ENCODE peak calls at places on chromosome 16, in seven cellular contexts. C is stimulated activated naive CD8-positive, alpha-beta T cell treated with anti-CD3 and anti-CD28 coated beads, Interleukin-15, amount 100 ng/mL, for 72 hours; W is PC-3; L is pancreas; A is activated naive CD8-positive, alpha-beta T cell treated with anti-CD3 and anti-CD28 coated beads, Interleukin-2, amount 50 U/mL, for 24 hours; P is upper lobe of right lung; B is GM23338. V is an unnamed sample.

GRCh38 chr16:31874354-31875111 is 926 bp downstream of the ZNF267 start:
- ATAC-seq in C (peak; percentile 60), L (peak; percentile 67), P (peak; percentile 58), W (peak; percentile 36), A (peak; percentile 47), B (no peak), V (peak; percentile 79)

GRCh38 chr16:55846598-55847346 is 13.9 kb upstream of the CES1 start:
- ATAC-seq in B (no peak), P (no peak), C (no peak), L (no peak), A (no peak), W (no peak), V (peak; percentile 31)

GRCh38 chr16:2895813-2896212 is 12.8 kb downstream of the FLYWCH2 start:
- ATAC-seq in C (no peak), L (no peak), W (peak; percentile 33), B (no peak), P (no peak), A (no peak), V (no peak)

GRCh38 chr16:20866161-20866772 is 33.9 kb downstream of the DCUN1D3 start:
- ATAC-seq in B (peak; percentile 45), W (peak; percentile 97), A (peak; percentile 52), L (peak; percentile 65), P (peak; percentile 17), C (peak; percentile 49), V (no peak)

GRCh38 chr16:12260647-12261262 is 284.2 kb downstream of the SNX29 start:
- ATAC-seq in P (peak; percentile 58), C (no peak), L (peak; percentile 80), B (peak; percentile 98), A (no peak), W (no peak), V (no peak)

GRCh38 chr16:21720533-21720932 is 56.8 kb downstream of the OTOA start:
- ATAC-seq in B (no peak), A (no peak), L (no peak), C (no peak), W (no peak), P (no peak), V (no peak)

GRCh38 chr16:77789085-77789611 is 784 bp downstream of the VAT1L start:
- ATAC-seq in L (peak; percentile 20), W (no peak), P (peak; percentile 18), A (no peak), C (no peak), B (peak; percentile 28), V (no peak)

GRCh38 chr16:49800876-49801275 is 55.0 kb downstream of the ZNF423 start:
- ATAC-seq in W (no peak), C (no peak), L (no peak), B (no peak), P (no peak), A (peak; percentile 19), V (peak; percentile 37)

GRCh38 chr16:1850981-1851380 is 21.0 kb downstream of the MEIOB start:
- ATAC-seq in A (no peak), P (no peak), B (no peak), C (no peak), L (no peak), W (no peak), V (peak; percentile 8)

GRCh38 chr16:49546059-49546458 is 172.5 kb downstream of the C16orf78 start:
- ATAC-seq in A (no peak), C (no peak), W (no peak), L (no peak), P (no peak), B (no peak), V (no peak)

GRCh38 chr16:871562-872330 is 71.2 kb upstream of the GNG13 start:
- ATAC-seq in W (no peak), P (no peak), B (no peak), A (no peak), L (no peak), C (no peak), V (no peak)

GRCh38 chr16:813204-813915 is 12.8 kb upstream of the GNG13 start:
- ATAC-seq in B (peak; percentile 94), A (peak; percentile 67), L (peak; percentile 88), C (peak; percentile 87), P (peak; percentile 77), W (peak; percentile 74), V (peak; percentile 74)

GRCh38 chr16:66976746-66977145 is 11.6 kb upstream of the CES4A start:
- ATAC-seq in B (no peak), L (no peak), C (no peak), A (no peak), P (no peak), W (no peak), V (no peak)

GRCh38 chr16:19291459-19291858 is 5.9 kb downstream of the CLEC19A start:
- ATAC-seq in W (no peak), A (no peak), B (peak; percentile 27), P (no peak), C (no peak), L (peak; percentile 25), V (no peak)

GRCh38 chr16:79482011-79482410 is 118.5 kb downstream of the MAF start:
- ATAC-seq in L (peak; percentile 65), A (no peak), P (peak; percentile 11), B (no peak), C (no peak), W (no peak), V (no peak)

GRCh38 chr16:14672403-14672971 is 21.6 kb downstream of the PLA2G10 start:
- ATAC-seq in W (peak; percentile 35), L (peak; percentile 60), C (peak; percentile 61), P (peak; percentile 87), B (no peak), A (peak; percentile 46), V (peak; percentile 78)

GRCh38 chr16:7921360-7921759 is 588.7 kb downstream of the RBFOX1 start:
- ATAC-seq in B (peak; percentile 82), L (no peak), W (no peak), C (no peak), A (no peak), P (no peak), V (no peak)

GRCh38 chr16:48105456-48105855 is 50.3 kb downstream of the ABCC12 start:
- ATAC-seq in P (no peak), C (no peak), W (no peak), B (no peak), L (peak; percentile 27), A (no peak), V (no peak)

GRCh38 chr16:70661918-70662641 is 15.7 kb downstream of the IL34 start:
- ATAC-seq in P (no peak), B (no peak), L (peak; percentile 11), W (peak; percentile 37), C (no peak), A (no peak), V (no peak)

GRCh38 chr16:10921536-10922327 is 20.5 kb downstream of the DEXI start:
- ATAC-seq in W (no peak), L (no peak), C (no peak), B (no peak), P (peak; percentile 5), A (no peak), V (no peak)

GRCh38 chr16:58393138-58393504 is 850 bp downstream of the GINS3 start:
- ATAC-seq in C (no peak), B (peak; percentile 15), L (no peak), A (no peak), P (no peak), W (peak; percentile 32), V (no peak)

V was measured in stimulated activated memory B cell treated with anti-CD40 and anti-IgM and Interleukin-4, amounts not matched to agents 10 μg/mL and 1 μg/mL and 100 μg/mL, for 72 hours.